ENCODE peak calls at places on chromosomes 11 and 22, in seven cellular contexts. T is HCT116, J is K562, D is A549, N is GM23338, E is SK-N-SH, F is HepG2. B is an unnamed sample.
A peak's percentile ranks its signal among the peaks of the same experiment; 100 is the strongest.

GRCh38 chr22:30217698-30218565 is 28.6 kb downstream of the LIF start:
- DNase-seq in F (no peak), E (no peak), N (no peak), J (no peak), T (no peak), D (no peak), B (no peak)

GRCh38 chr11:13007702-13008435 is 1.2 kb upstream of the RASSF10 start:
- DNase-seq in D (peak; percentile 59), N (no peak), J (no peak), T (no peak), F (peak; percentile 95), E (no peak), B (no peak)

GRCh38 chr11:122209619-122210377 is 93.8 kb upstream of the BLID start:
- DNase-seq in F (no peak), N (no peak), T (no peak), J (no peak), D (peak; percentile 39), E (peak; percentile 41), B (no peak)

GRCh38 chr11:64064374-64065140 is 28.8 kb downstream of the FLRT1 start:
- DNase-seq in F (no peak), N (no peak), D (no peak), T (no peak), J (no peak), E (no peak), B (no peak)

GRCh38 chr11:16815047-16815767 is 76.8 kb downstream of the C11orf58 start:
- DNase-seq in J (no peak), T (no peak), F (no peak), E (no peak), D (no peak), N (no peak), B (no peak)

GRCh38 chr11:124889692-124890091 is 8.0 kb downstream of the ROBO4 start:
- DNase-seq in D (no peak), N (no peak), E (peak; percentile 3), F (no peak), J (no peak), T (no peak), B (no peak)

GRCh38 chr11:124551987-124552386 is 8.5 kb upstream of the OR8B12 start:
- DNase-seq in D (no peak), F (no peak), N (no peak), E (no peak), J (no peak), T (no peak), B (no peak)

GRCh38 chr11:113159967-113160621 is 154.3 kb upstream of the TTC12 start:
- DNase-seq in F (no peak), J (no peak), T (no peak), N (no peak), D (no peak), E (no peak), B (no peak)

GRCh38 chr11:72581067-72581466 is 93.2 kb downstream of the PDE2A start:
- DNase-seq in J (no peak), T (no peak), D (no peak), N (no peak), F (no peak), E (no peak), B (no peak)

GRCh38 chr11:128886401-128887119 is 4.6 kb upstream of the KCNJ5 start:
- DNase-seq in T (no peak), J (no peak), E (peak; percentile 62), F (no peak), N (peak; percentile 53), D (peak; percentile 24), B (no peak)

GRCh38 chr11:8110396-8110795 is 29.4 kb downstream of the TUB start:
- DNase-seq in N (no peak), E (no peak), D (no peak), J (no peak), T (no peak), F (no peak), B (no peak)

GRCh38 chr22:38032681-38033521 is 24.3 kb upstream of the PICK1 start:
- DNase-seq in N (no peak), J (peak; percentile 35), T (no peak), F (peak; percentile 51), D (peak; percentile 53), E (no peak), B (no peak)

GRCh38 chr11:911031-911889 is 650 bp upstream of the CHID1 start:
- DNase-seq in D (peak; percentile 35), T (no peak), J (peak; percentile 69), E (no peak), F (no peak), N (peak; percentile 72), B (no peak)

GRCh38 chr11:117219995-117220394 is 11.9 kb downstream of the PCSK7 start:
- DNase-seq in N (no peak), F (no peak), J (peak; percentile 55), D (no peak), E (no peak), T (no peak), B (no peak)

GRCh38 chr11:69508974-69509373 is 27.5 kb downstream of the LINC01488 start:
- DNase-seq in N (no peak), F (no peak), T (no peak), E (no peak), D (no peak), J (no peak), B (no peak)

GRCh38 chr22:49659281-49659923 is 168.3 kb downstream of the BRD1 start:
- DNase-seq in J (no peak), E (no peak), N (no peak), T (no peak), F (no peak), D (no peak), B (no peak)

GRCh38 chr22:29726104-29726503 is 6.3 kb downstream of the CABP7 start:
- DNase-seq in D (no peak), F (no peak), N (no peak), J (peak; percentile 65), E (peak; percentile 38), T (no peak), B (no peak)

GRCh38 chr22:44403930-44404329 is 91.2 kb upstream of the SHISAL1 start:
- DNase-seq in N (no peak), F (no peak), T (no peak), J (no peak), E (no peak), D (no peak), B (no peak)

GRCh38 chr11:45811109-45811435 is 6.1 kb downstream of the SLC35C1 start:
- DNase-seq in T (no peak), J (no peak), N (no peak), D (no peak), F (no peak), E (no peak), B (no peak)

GRCh38 chr11:61541568-61541967 is 33.0 kb downstream of the LRRC10B start:
- DNase-seq in J (peak; percentile 73), D (peak; percentile 36), N (peak; percentile 80), E (peak; percentile 63), T (peak; percentile 34), F (no peak), B (no peak)

GRCh38 chr11:117878314-117878938 is 2.0 kb upstream of the FXYD6 start:
- DNase-seq in E (no peak), T (no peak), F (no peak), J (no peak), N (no peak), D (no peak), B (no peak)

GRCh38 chr22:46945481-46945880 is 183.0 kb downstream of the TBC1D22A start:
- DNase-seq in T (no peak), F (no peak), N (no peak), J (no peak), D (no peak), E (no peak), B (no peak)

GRCh38 chr11:46600162-46600561 is 6.3 kb upstream of the AMBRA1 start:
- DNase-seq in N (no peak), J (no peak), T (no peak), D (no peak), E (no peak), F (no peak), B (no peak)

DNA sequence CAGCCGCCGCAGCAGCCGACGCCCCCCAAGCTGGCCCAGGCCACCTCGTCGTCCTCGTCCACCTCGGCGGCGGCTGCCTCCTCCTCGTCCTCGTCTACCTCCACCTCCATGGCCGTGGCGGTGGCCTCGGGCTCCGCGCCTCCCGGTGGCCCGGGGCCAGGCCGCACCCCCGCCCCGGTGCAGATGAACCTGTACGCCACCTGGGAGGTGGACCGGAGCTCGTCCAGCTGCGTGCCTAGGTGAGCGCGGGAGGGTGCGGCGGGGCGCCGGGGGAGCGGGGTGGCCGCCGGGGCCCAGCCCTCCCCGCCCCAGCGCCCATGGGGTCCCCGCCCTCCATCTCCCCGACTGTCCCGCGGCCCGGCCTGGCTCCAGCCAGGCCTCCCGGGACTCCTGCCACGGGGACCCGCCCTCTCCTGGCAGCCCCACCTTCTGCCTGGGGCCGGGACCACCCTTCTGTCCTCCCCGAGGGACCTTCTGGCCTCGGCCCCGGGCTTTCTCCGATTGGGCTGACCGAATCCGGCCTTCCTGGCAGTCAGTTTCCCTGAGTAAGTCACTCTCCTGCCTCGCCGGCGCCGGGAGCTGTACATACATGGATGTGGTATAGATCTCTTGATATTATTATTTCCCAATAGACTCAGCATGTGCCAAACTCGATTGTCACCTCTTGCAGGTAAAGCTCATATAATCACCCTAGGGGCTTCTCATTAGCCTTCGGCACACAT is 693 bp downstream of the PACS1 start:
- DNase-seq in F (no peak), J (peak; percentile 63), N (peak; percentile 56), T (no peak), D (no peak), E (peak; percentile 74), B (no peak)
- H3K4me1 ChIP-seq in F (peaks cover 59% of the 10 kb centered on the region), J (peaks cover 19% of the 10 kb centered on the region), N (peaks cover 25% of the 10 kb centered on the region), T (peaks cover 21% of the 10 kb centered on the region), D (peaks cover 32% of the 10 kb centered on the region), E (peaks cover 20% of the 10 kb centered on the region), B (peaks cover 27% of the 10 kb centered on the region)

GRCh38 chr11:67439321-67440228 is 2.1 kb upstream of the PTPRCAP start:
- DNase-seq in F (peak; percentile 19), T (no peak), D (peak; percentile 68), E (no peak), N (peak; percentile 61), J (no peak), B (no peak)
- H3K27ac ChIP-seq in F (no peak overlapping the region), T (peak overlapping the region; percentile 15), D (no peak overlapping the region), E (no peak overlapping the region), N (no peak overlapping the region), J (peak overlapping the region; percentile 28), B (peak overlapping the region; percentile 79)

DNA sequence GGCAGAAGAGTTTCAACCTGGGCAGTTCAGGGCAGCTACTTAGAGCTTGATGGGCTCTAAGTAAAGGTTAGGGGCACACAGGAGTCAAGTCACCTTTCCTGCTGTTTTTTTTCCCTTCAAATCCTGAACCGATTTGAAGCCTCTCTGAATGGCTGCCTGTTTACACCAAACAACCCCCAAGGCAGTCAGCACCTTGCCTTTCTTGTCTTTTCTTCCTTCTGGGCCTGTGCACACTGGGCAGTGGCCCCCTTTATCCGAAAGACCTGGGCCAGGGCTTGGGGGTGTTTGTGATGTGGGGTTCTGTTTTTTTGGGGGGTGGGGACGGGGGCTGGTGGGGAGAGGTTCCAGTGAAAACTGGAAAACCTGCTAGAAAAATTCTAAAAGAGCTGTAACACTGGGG is 4.3 kb downstream of the RSPH14 start:
- DNase-seq in N (no peak), E (no peak), F (no peak), T (no peak), D (no peak), J (peak; percentile 67), B (no peak)
- TF ChIP-seq REST in N (no peak), E (no peak), F (no peak), T (no peak), D (no peak), J (no peak), B (no peak)

GRCh38 chr11:57775474-57775873 is 13.9 kb downstream of the CTNND1 start:
- DNase-seq in D (no peak), F (no peak), E (no peak), T (no peak), J (no peak), N (no peak), B (no peak)
- H3K4me1 ChIP-seq in D (peaks cover 83% of the 10 kb centered on the region), F (peaks cover 96% of the 10 kb centered on the region), E (peaks cover 51% of the 10 kb centered on the region), T (peaks cover 98% of the 10 kb centered on the region), J (peaks cover 50% of the 10 kb centered on the region), N (peaks cover 46% of the 10 kb centered on the region), B (peaks cover 85% of the 10 kb centered on the region)